ENCODE peak calls at places on chromosomes 11 and 22, in four cellular contexts. One of them, this sample, is unnamed.

GRCh38 chr11:82790723-82791487 is 57.2 kb upstream of the FAM181B start:
- DNase-seq in HepG2: no peak
- DNase-seq in GM12878: no peak
- DNase-seq in K562: peak
- DNase-seq in this sample: no peak

GRCh38 chr11:36540998-36541397 is 26.8 kb upstream of the RAG1 start:
- DNase-seq in HepG2: peak
- DNase-seq in GM12878: peak
- DNase-seq in K562: peak
- DNase-seq in this sample: peak

GRCh38 chr11:69080361-69080973 is 31.7 kb downstream of the TPCN2 start:
- DNase-seq in HepG2: no peak
- DNase-seq in GM12878: no peak
- DNase-seq in K562: no peak
- DNase-seq in this sample: no peak

GRCh38 chr11:104164028-104164520 is at the start of gene PDGFD:
- DNase-seq in HepG2: peak
- DNase-seq in GM12878: no peak
- DNase-seq in K562: peak
- DNase-seq in this sample: peak

GRCh38 chr22:36351921-36352774 is 35.6 kb downstream of the MYH9 start:
- DNase-seq in HepG2: peak
- DNase-seq in GM12878: no peak
- DNase-seq in K562: no peak
- DNase-seq in this sample: no peak

GRCh38 chr11:324131-324530 is 3.5 kb upstream of the IFITM3 start:
- DNase-seq in HepG2: no peak
- DNase-seq in GM12878: no peak
- DNase-seq in K562: peak
- DNase-seq in this sample: no peak

GRCh38 chr11:131533164-131533563 is 162.7 kb downstream of the NTM start:
- DNase-seq in HepG2: no peak
- DNase-seq in GM12878: no peak
- DNase-seq in K562: no peak
- DNase-seq in this sample: no peak

GRCh38 chr11:114610550-114610949 is 15.0 kb upstream of the NXPE4 start:
- DNase-seq in HepG2: no peak
- DNase-seq in GM12878: no peak
- DNase-seq in K562: no peak
- DNase-seq in this sample: no peak

GRCh38 chr22:49566141-49566541 is 261.5 kb downstream of the BRD1 start:
- DNase-seq in HepG2: no peak
- DNase-seq in GM12878: no peak
- DNase-seq in K562: no peak
- DNase-seq in this sample: no peak

GRCh38 chr11:132361011-132361550 is 990.7 kb downstream of the NTM start:
- DNase-seq in HepG2: no peak
- DNase-seq in GM12878: no peak
- DNase-seq in K562: no peak
- DNase-seq in this sample: no peak

GRCh38 chr11:4891996-4892640 is 10.4 kb downstream of the OR51T1 start:
- DNase-seq in HepG2: no peak
- DNase-seq in GM12878: no peak
- DNase-seq in K562: peak
- DNase-seq in this sample: no peak

GRCh38 chr11:61654397-61654829 is 25.8 kb upstream of the DAGLA start:
- DNase-seq in HepG2: no peak
- DNase-seq in GM12878: no peak
- DNase-seq in K562: no peak
- DNase-seq in this sample: no peak

GRCh38 chr11:59891781-59892181 is 13.2 kb downstream of the OOSP3 start:
- DNase-seq in HepG2: no peak
- DNase-seq in GM12878: no peak
- DNase-seq in K562: peak
- DNase-seq in this sample: no peak

GRCh38 chr11:1155274-1155693 is 2.5 kb upstream of the MUC5AC start:
- DNase-seq in HepG2: no peak
- DNase-seq in GM12878: no peak
- DNase-seq in K562: no peak
- DNase-seq in this sample: no peak

DNA sequence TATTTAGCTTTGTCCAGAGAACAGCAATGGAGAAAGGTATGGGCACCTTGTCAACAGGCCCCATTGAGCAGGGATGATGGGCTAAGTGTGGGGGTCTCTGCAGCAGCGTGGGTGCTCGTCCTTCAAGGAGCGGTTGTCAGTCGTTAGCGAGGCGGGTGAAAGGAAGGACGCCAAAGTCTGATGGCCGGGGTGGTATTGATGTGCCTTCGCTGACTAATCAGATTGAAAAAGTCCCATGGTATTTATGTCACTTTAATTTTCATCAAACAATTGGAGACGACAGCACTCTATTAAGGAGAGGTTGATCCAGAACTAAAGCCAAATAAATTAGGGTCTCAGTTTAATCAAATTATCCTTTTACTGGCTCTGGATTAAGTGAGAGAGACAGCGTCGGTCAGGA is 9.6 kb downstream of the HTATIP2 start:
- DNase-seq in HepG2: no peak
- DNase-seq in GM12878: no peak
- DNase-seq in K562: no peak
- DNase-seq in this sample: no peak
- TF ChIP-seq TARDBP in HepG2: no peak
- TF ChIP-seq TARDBP in GM12878: no peak
- TF ChIP-seq TARDBP in K562: no peak
- TF ChIP-seq TARDBP in this sample: no peak

GRCh38 chr22:27737521-27737920 is 64.0 kb downstream of the MN1 start:
- DNase-seq in HepG2: no peak
- DNase-seq in GM12878: no peak
- DNase-seq in K562: no peak
- DNase-seq in this sample: no peak

GRCh38 chr22:27745809-27746208 is 55.7 kb downstream of the MN1 start:
- DNase-seq in HepG2: no peak
- DNase-seq in GM12878: no peak
- DNase-seq in K562: no peak
- DNase-seq in this sample: no peak

GRCh38 chr22:27745154-27745553 is 56.4 kb downstream of the MN1 start:
- DNase-seq in HepG2: no peak
- DNase-seq in GM12878: no peak
- DNase-seq in K562: no peak
- DNase-seq in this sample: no peak

DNA sequence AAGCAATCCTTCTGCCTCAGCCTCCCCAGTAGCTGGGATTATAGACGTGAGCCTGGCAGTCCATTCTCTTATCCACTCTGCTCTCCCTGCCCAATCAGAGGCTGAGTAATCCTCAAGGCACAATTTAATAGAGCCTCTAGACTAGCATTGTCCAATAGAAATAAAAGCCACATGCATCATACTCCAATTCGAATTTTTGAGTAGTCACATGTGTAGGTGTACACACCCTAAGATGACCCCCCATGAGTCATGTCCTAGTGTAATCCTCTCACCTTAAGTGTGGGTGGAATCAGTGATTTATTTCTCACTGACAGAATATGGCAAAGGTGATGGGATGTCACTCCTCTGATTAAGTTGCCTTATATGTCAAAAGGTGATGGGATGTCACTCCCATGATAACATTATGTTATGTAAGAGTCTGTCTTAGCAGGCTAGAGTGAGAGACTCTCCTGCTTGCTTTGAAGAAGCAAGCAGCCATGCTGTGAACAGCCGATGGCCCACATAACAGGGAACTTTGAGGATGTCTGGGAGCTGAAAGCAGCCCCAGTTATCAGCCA is 61.3 kb downstream of the MN1 start:
- DNase-seq in HepG2: no peak
- DNase-seq in GM12878: no peak
- DNase-seq in K562: no peak
- DNase-seq in this sample: no peak
- TF ChIP-seq TARDBP in HepG2: no peak
- TF ChIP-seq TARDBP in GM12878: no peak
- TF ChIP-seq TARDBP in K562: no peak
- TF ChIP-seq TARDBP in this sample: no peak

GRCh38 chr11:73186294-73186850 is 31.7 kb upstream of the P2RY2 start:
- DNase-seq in HepG2: no peak
- DNase-seq in GM12878: no peak
- DNase-seq in K562: no peak
- DNase-seq in this sample: no peak
- TF ChIP-seq TARDBP in HepG2: no peak
- TF ChIP-seq TARDBP in GM12878: no peak
- TF ChIP-seq TARDBP in K562: no peak
- TF ChIP-seq TARDBP in this sample: no peak

GRCh38 chr11:64150481-64151239 is 15.3 kb downstream of the MACROD1 start:
- DNase-seq in HepG2: no peak
- DNase-seq in GM12878: no peak
- DNase-seq in K562: no peak
- DNase-seq in this sample: no peak
- TF ChIP-seq TARDBP in HepG2: no peak
- TF ChIP-seq TARDBP in GM12878: no peak
- TF ChIP-seq TARDBP in K562: no peak
- TF ChIP-seq TARDBP in this sample: no peak

GRCh38 chr11:35514481-35514880 is 10.9 kb downstream of the PAMR1 start:
- DNase-seq in HepG2: no peak
- DNase-seq in GM12878: no peak
- DNase-seq in K562: no peak
- DNase-seq in this sample: no peak

GRCh38 chr11:35515224-35515623 is 10.2 kb downstream of the PAMR1 start:
- DNase-seq in HepG2: no peak
- DNase-seq in GM12878: no peak
- DNase-seq in K562: no peak
- DNase-seq in this sample: no peak

GRCh38 chr11:35516361-35516760 is 9.1 kb downstream of the PAMR1 start:
- DNase-seq in HepG2: no peak
- DNase-seq in GM12878: no peak
- DNase-seq in K562: no peak
- DNase-seq in this sample: no peak

GRCh38 chr11:35507688-35508087 is 17.7 kb downstream of the PAMR1 start:
- DNase-seq in HepG2: no peak
- DNase-seq in GM12878: no peak
- DNase-seq in K562: no peak
- DNase-seq in this sample: no peak

GRCh38 chr11:35511666-35512065 is 13.8 kb downstream of the PAMR1 start:
- DNase-seq in HepG2: no peak
- DNase-seq in GM12878: no peak
- DNase-seq in K562: no peak
- DNase-seq in this sample: no peak
- TF ChIP-seq TARDBP in HepG2: no peak
- TF ChIP-seq TARDBP in GM12878: no peak
- TF ChIP-seq TARDBP in K562: no peak
- TF ChIP-seq TARDBP in this sample: no peak

GRCh38 chr11:102010776-102011500 is 36.3 kb upstream of the CFAP300 start:
- DNase-seq in HepG2: peak
- DNase-seq in GM12878: no peak
- DNase-seq in K562: peak
- DNase-seq in this sample: peak
- TF ChIP-seq TARDBP in HepG2: no peak
- TF ChIP-seq TARDBP in GM12878: no peak
- TF ChIP-seq TARDBP in K562: no peak
- TF ChIP-seq TARDBP in this sample: no peak

GRCh38 chr11:118618115-118618990 is 10.9 kb downstream of the PHLDB1 start:
- DNase-seq in HepG2: no peak
- DNase-seq in GM12878: no peak
- DNase-seq in K562: no peak
- DNase-seq in this sample: no peak
- TF ChIP-seq TARDBP in HepG2: no peak
- TF ChIP-seq TARDBP in GM12878: no peak
- TF ChIP-seq TARDBP in K562: no peak
- TF ChIP-seq TARDBP in this sample: no peak

DNA sequence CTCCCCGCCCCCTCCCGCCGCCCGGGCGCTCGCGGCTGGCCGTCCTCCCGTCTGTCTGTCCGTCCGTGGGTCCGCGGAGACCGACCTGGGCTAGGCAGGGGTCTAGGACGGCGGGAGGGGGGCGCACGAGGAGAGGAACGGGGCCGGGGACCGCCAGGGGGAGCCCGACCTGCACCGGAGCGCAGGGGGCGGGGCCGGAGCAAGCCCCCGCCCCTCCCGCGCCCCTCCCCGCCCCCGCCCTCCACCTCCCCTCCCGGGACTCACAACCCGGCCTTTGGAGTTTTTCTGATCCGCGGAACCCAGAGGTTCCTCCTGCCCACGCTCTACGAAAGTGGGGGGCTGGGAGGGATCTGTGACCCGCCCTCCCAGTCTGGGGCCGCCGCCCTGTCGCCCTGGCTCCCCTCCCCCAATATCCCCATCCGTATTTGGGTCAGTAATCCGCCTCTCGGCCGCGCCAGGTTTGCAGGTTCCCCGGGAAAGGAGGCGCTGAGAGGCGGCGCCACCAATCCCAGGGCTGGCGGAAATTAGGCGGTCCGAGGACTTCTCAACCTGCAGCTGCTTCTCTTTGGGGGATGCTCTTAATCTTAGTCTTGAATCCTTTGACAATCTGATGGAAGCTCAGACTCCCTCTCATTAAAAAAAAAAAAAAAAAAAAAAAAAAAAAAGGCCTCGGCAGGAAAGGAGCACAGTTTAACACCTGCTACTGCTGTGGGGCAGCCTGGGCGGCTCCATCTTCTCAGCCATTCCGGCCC is 922 bp upstream of the KCNJ11 start:
- DNase-seq in HepG2: peak
- DNase-seq in GM12878: no peak
- DNase-seq in K562: peak
- DNase-seq in this sample: peak
- TF ChIP-seq TARDBP in HepG2: peak
- TF ChIP-seq TARDBP in GM12878: no peak
- TF ChIP-seq TARDBP in K562: no peak
- TF ChIP-seq TARDBP in this sample: no peak

DNA sequence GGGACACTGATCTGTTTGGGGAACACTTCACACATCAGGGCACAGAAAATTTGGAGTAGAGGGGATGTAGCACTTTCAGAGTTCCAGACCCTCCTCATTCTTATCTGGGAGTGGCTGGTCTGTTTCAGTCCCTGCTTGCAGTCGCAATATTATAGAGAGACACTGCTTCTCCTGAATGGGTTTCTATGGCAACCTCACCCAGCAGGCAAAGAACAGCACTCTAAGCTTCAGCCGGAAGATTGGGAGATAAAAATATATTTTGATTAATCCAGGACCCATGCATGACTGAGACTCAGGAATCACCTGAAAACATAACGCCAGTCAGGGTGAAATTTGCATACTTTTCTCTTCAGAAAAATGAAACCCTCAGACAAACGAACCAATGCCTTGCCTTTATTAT is 28.6 kb upstream of the SCN3B start:
- DNase-seq in HepG2: no peak
- DNase-seq in GM12878: no peak
- DNase-seq in K562: no peak
- DNase-seq in this sample: no peak
- TF ChIP-seq TARDBP in HepG2: no peak
- TF ChIP-seq TARDBP in GM12878: no peak
- TF ChIP-seq TARDBP in K562: no peak
- TF ChIP-seq TARDBP in this sample: no peak